ENCODE peak calls at places on chromosomes 3 and 15, in four cellular contexts. F is hepatocyte, J is body of pancreas, T is right cardiac atrium. M is an unnamed sample.

GRCh38 chr3:139514741-139515140 is 24.8 kb downstream of the RBP1 start:
- DNase-seq in F (no peak), J (no peak), T (no peak), M (no peak)

GRCh38 chr3:142647856-142648255 is 51.7 kb downstream of the PLS1 start:
- DNase-seq in F (peak; percentile 41), J (no peak), T (no peak), M (no peak)

GRCh38 chr15:92803852-92804609 is 96.1 kb upstream of the CHD2 start:
- DNase-seq in F (peak; percentile 92), J (peak; percentile 46), T (peak; percentile 80), M (peak; percentile 99)

GRCh38 chr3:170470063-170471006 is 51.7 kb downstream of the CLDN11 start:
- DNase-seq in F (no peak), J (no peak), T (no peak), M (no peak)

GRCh38 chr3:10122724-10123123 is 7.2 kb downstream of the BRK1 start:
- DNase-seq in F (no peak), J (no peak), T (no peak), M (no peak)

GRCh38 chr3:184144505-184144904 is 9.3 kb downstream of the EIF2B5 start:
- DNase-seq in F (no peak), J (no peak), T (no peak), M (no peak)

GRCh38 chr3:99562138-99562537 is 76.3 kb upstream of the COL8A1 start:
- DNase-seq in F (peak; percentile 21), J (no peak), T (no peak), M (no peak)

GRCh38 chr3:71243230-71243629 is 340.3 kb downstream of the FOXP1 start:
- DNase-seq in F (no peak), J (no peak), T (no peak), M (no peak)

GRCh38 chr15:71251548-71252035 is 136.3 kb downstream of the THSD4 start:
- DNase-seq in F (peak; percentile 30), J (no peak), T (no peak), M (no peak)

GRCh38 chr3:20043398-20043797 is 3.2 kb downstream of the KAT2B start:
- DNase-seq in F (peak; percentile 52), J (peak; percentile 85), T (peak; percentile 96), M (peak; percentile 47)

GRCh38 chr3:149215474-149215873 is 6.2 kb downstream of the CP start:
- DNase-seq in F (no peak), J (no peak), T (no peak), M (no peak)

GRCh38 chr3:69425249-69425648 is 39.4 kb upstream of the FRMD4B start:
- DNase-seq in F (peak; percentile 49), J (no peak), T (no peak), M (no peak)

GRCh38 chr15:92634641-92635272 is 20.8 kb downstream of the FAM174B start:
- DNase-seq in F (no peak), J (no peak), T (no peak), M (no peak)

GRCh38 chr15:96125681-96126080 is 204.8 kb upstream of the NR2F2 start:
- DNase-seq in F (no peak), J (no peak), T (no peak), M (no peak)

GRCh38 chr15:80512729-80513670 is 108.8 kb downstream of the ARNT2 start:
- DNase-seq in F (no peak), J (no peak), T (no peak), M (no peak)

GRCh38 chr3:131850223-131850622 is 184.6 kb downstream of the CPNE4 start:
- DNase-seq in F (no peak), J (no peak), T (no peak), M (no peak)

GRCh38 chr3:136465296-136465695 is 215.2 kb downstream of the PCCB start:
- DNase-seq in F (no peak), J (no peak), T (no peak), M (no peak)

GRCh38 chr3:50166309-50167019 is 11.3 kb downstream of the SEMA3F start:
- DNase-seq in F (no peak), J (no peak), T (no peak), M (no peak)

GRCh38 chr3:129118745-129119144 is 2.9 kb downstream of the RAB43 start:
- DNase-seq in F (no peak), J (no peak), T (no peak), M (no peak)

GRCh38 chr3:152026033-152026556 is 152.7 kb downstream of the SUCNR1 start:
- DNase-seq in F (peak; percentile 21), J (no peak), T (no peak), M (peak; percentile 51)

GRCh38 chr3:176848431-176849214 is 348.7 kb downstream of the TBL1XR1 start:
- DNase-seq in F (no peak), J (no peak), T (no peak), M (no peak)

GRCh38 chr3:126911162-126912026 is 71.5 kb upstream of the PLXNA1 start:
- DNase-seq in F (no peak), J (no peak), T (peak; percentile 76), M (peak; percentile 94)

GRCh38 chr3:6025032-6025431 is 835.9 kb upstream of the GRM7 start:
- DNase-seq in F (no peak), J (no peak), T (no peak), M (no peak)

GRCh38 chr3:125128861-125129501 is 73.2 kb upstream of the HEG1 start:
- DNase-seq in F (peak; percentile 55), J (no peak), T (no peak), M (peak; percentile 67)

GRCh38 chr3:151987893-151988292 is 114.5 kb downstream of the SUCNR1 start:
- DNase-seq in F (no peak), J (no peak), T (no peak), M (no peak)

GRCh38 chr15:99123706-99124451 is 19.0 kb downstream of the SYNM start:
- DNase-seq in F (peak; percentile 92), J (peak; percentile 82), T (peak; percentile 96), M (peak; percentile 99)

GRCh38 chr15:73872370-73872769 is 994 bp upstream of the TBC1D21 start:
- DNase-seq in F (no peak), J (no peak), T (no peak), M (peak; percentile 7)

GRCh38 chr15:56893349-56893678 is 25.1 kb upstream of the TCF12 start:
- DNase-seq in F (no peak), J (no peak), T (no peak), M (no peak)

GRCh38 chr3:133930341-133930933 is 34.8 kb upstream of the RAB6B start:
- DNase-seq in F (peak; percentile 80), J (no peak), T (no peak), M (peak; percentile 43)

GRCh38 chr3:21457084-21457483 is 293.9 kb downstream of the ZNF385D start:
- DNase-seq in F (no peak), J (no peak), T (no peak), M (no peak)

GRCh38 chr3:8938021-8938420 is 25.3 kb downstream of the RAD18 start:
- DNase-seq in F (peak; percentile 16), J (no peak), T (no peak), M (no peak)

GRCh38 chr3:101070260-101071121 is 77.3 kb upstream of the ABI3BP start:
- DNase-seq in F (peak; percentile 79), J (peak; percentile 74), T (peak; percentile 79), M (no peak)

GRCh38 chr3:4680881-4681300 is 187.7 kb downstream of the ITPR1 start:
- DNase-seq in F (no peak), J (no peak), T (no peak), M (no peak)

GRCh38 chr15:50458301-50458700 is 34.1 kb downstream of the USP8 start:
- DNase-seq in F (no peak), J (no peak), T (no peak), M (no peak)

GRCh38 chr15:29736012-29736744 is 86.1 kb downstream of the TJP1 start:
- DNase-seq in F (no peak), J (no peak), T (no peak), M (no peak)
- H3K27ac ChIP-seq in F (peak overlapping the region; percentile 90), J (peak overlapping the region; percentile 45), T (no peak overlapping the region), M (peak overlapping the region; percentile 73)

DNA sequence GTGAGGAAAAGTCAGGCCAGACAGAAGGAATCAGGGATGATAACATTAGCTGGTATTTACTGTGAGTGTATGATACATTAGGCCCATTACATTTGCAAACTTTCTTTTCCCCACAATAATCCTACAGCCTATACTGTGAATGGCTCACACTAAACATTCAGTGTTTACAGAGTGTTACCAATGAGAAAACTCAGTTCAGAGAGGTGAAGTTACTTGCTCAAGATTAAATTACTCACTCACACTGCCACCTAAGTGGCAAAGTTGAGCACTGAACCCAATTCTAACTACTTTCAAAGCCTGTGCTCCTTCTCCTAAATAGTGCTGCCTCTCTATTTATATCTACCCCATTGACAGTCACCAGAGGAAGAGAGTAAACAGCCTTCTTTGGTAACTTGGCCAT is 8.5 kb downstream of the XPC start:
- DNase-seq in F (no peak), J (no peak), T (no peak), M (no peak)
- H3K4me1 ChIP-seq in F (no peaks in the 10 kb centered on the region), J (peaks cover 3% of the 10 kb centered on the region), T (no peaks in the 10 kb centered on the region), M (peaks cover 15% of the 10 kb centered on the region)

GRCh38 chr15:26032162-26032846 is 169.2 kb upstream of the ATP10A start:
- DNase-seq in F (no peak), J (no peak), T (no peak), M (no peak)

GRCh38 chr15:26023691-26024090 is 160.6 kb upstream of the ATP10A start:
- DNase-seq in F (no peak), J (no peak), T (no peak), M (no peak)

GRCh38 chr15:26024241-26024640 is 161.1 kb upstream of the ATP10A start:
- DNase-seq in F (no peak), J (no peak), T (no peak), M (no peak)

GRCh38 chr15:26029146-26029545 is 166.0 kb upstream of the ATP10A start:
- DNase-seq in F (no peak), J (no peak), T (no peak), M (no peak)

DNA sequence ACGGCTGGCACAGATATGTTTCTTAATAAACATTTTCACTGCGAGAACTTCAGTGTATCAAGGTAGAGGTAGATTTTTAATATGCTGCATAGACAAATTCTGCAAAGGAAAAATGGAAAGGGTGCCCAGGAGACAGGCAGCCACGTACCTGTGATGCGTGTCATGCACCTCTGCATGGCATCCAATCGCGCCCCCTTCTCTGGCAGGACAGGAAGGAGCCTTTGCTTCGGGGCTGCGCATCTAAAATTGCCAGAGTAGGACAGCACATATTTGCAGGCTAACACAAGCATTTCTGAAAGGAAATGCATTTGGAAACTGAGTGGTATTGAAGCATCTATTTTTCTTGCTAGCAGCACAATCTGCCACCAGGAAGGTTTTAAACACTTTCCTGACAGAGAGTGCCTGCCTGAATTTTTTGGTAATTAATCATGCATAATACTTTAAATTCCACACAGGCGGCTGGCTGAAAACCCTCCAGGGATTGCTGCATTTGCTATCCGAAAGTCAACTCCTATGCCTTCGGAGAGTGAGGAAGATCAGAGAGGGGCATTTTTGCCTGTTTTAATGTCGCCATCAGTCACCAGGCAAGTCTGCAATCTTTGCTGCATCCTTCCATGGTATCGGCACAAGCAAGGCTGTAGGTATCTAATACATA is 165.1 kb upstream of the ATP10A start:
- DNase-seq in F (no peak), J (no peak), T (no peak), M (peak; percentile 6)
- H3K4me3 ChIP-seq in F (no peak overlapping the region), J (no peak overlapping the region), T (no peak overlapping the region), M (no peak overlapping the region)

GRCh38 chr15:89813381-89814111 is 1.1 kb downstream of the ANPEP start:
- DNase-seq in F (no peak), J (no peak), T (peak; percentile 36), M (no peak)
- H3K27ac ChIP-seq in F (peak overlapping the region; percentile 66), J (no peak overlapping the region), T (no peak overlapping the region), M (no peak overlapping the region)

GRCh38 chr3:31918179-31919165 is 62.6 kb downstream of the OSBPL10 start:
- DNase-seq in F (no peak), J (no peak), T (no peak), M (no peak)
- H3K4me1 ChIP-seq in F (peaks cover 9% of the 10 kb centered on the region), J (peaks cover 4% of the 10 kb centered on the region), T (no peaks in the 10 kb centered on the region), M (peaks cover 7% of the 10 kb centered on the region)

GRCh38 chr3:52372822-52373504 is 56.8 kb downstream of the DNAH1 start:
- DNase-seq in F (no peak), J (no peak), T (peak; percentile 77), M (no peak)
- H3K4me3 ChIP-seq in F (no peak overlapping the region), J (no peak overlapping the region), T (no peak overlapping the region), M (no peak overlapping the region)

GRCh38 chr15:48751595-48751994 is 59.3 kb downstream of the CEP152 start:
- DNase-seq in F (no peak), J (no peak), T (no peak), M (no peak)
- H3K27ac ChIP-seq in F (no peak overlapping the region), J (no peak overlapping the region), T (no peak overlapping the region), M (no peak overlapping the region)

M was measured in SJSA1.